ENCODE peak calls at places on chromosome 1, in five cellular contexts. S, I, O, Q and T are unnamed samples. For H3K9me3, the result is how much of the 10 kb centered on the place peaks cover.

GRCh38 chr1:92832537-92833160 is 809 bp downstream of the RPL5 start:
- DNase-seq in Q (no peak), O (no peak), S (no peak), I (no peak), T (no peak)

GRCh38 chr1:187051618-187052232 is 223.0 kb downstream of the PLA2G4A start:
- DNase-seq in Q (no peak), O (no peak), S (no peak), I (peak), T (no peak)

GRCh38 chr1:9435854-9436253 is 103.4 kb upstream of the SLC25A33 start:
- DNase-seq in S (peak), Q (no peak), I (no peak), O (no peak), T (no peak)

GRCh38 chr1:218475275-218475674 is 130.1 kb downstream of the TGFB2 start:
- DNase-seq in S (no peak), Q (no peak), O (no peak), I (no peak), T (no peak)

GRCh38 chr1:54347955-54348699 is 58.1 kb downstream of the SSBP3 start:
- DNase-seq in I (no peak), Q (no peak), S (peak), O (peak), T (no peak)

GRCh38 chr1:26020390-26020789 is 1.2 kb upstream of the EXTL1 start:
- DNase-seq in I (no peak), S (no peak), Q (no peak), O (no peak), T (no peak)

GRCh38 chr1:116020668-116021272 is 44.5 kb downstream of the SLC22A15 start:
- DNase-seq in Q (no peak), O (peak), I (peak), S (peak), T (peak)

GRCh38 chr1:29945426-29945825 is 709.1 kb downstream of the PTPRU start:
- DNase-seq in I (no peak), S (no peak), O (no peak), Q (no peak), T (no peak)

GRCh38 chr1:175935566-175936115 is 192.2 kb upstream of the TNR start:
- DNase-seq in Q (no peak), S (no peak), I (no peak), O (no peak), T (no peak)

GRCh38 chr1:235325139-235325538 is 2.8 kb downstream of the ARID4B start:
- DNase-seq in S (no peak), Q (no peak), I (no peak), O (no peak), T (no peak)

GRCh38 chr1:182206628-182207239 is 145.2 kb upstream of the ZNF648 start:
- DNase-seq in O (no peak), S (no peak), I (no peak), Q (peak), T (no peak)

GRCh38 chr1:200445213-200445612 is 35.4 kb upstream of the ZNF281 start:
- DNase-seq in I (no peak), O (no peak), S (no peak), Q (no peak), T (no peak)

GRCh38 chr1:51679435-51679834 is 62.5 kb downstream of the OSBPL9 start:
- DNase-seq in Q (no peak), O (no peak), S (no peak), I (no peak), T (no peak)

GRCh38 chr1:23423415-23424170 is 955 bp downstream of the TCEA3 start:
- DNase-seq in Q (peak), I (peak), O (peak), S (peak), T (no peak)

GRCh38 chr1:229278120-229278741 is 7.3 kb downstream of the RAB4A start:
- DNase-seq in S (no peak), Q (no peak), O (no peak), I (no peak), T (no peak)
- H3K27ac ChIP-seq in S (no peak), Q (no peak), O (no peak), I (no peak), T (no peak)

GRCh38 chr1:83075107-83075506 is 923.8 kb downstream of the TTLL7 start:
- DNase-seq in I (no peak), S (no peak), Q (no peak), O (no peak), T (no peak)
- H3K9me3 ChIP-seq in I (under half), S (under half), Q (under half), O (under half), T (under half)

GRCh38 chr1:210200090-210200736 is 32.4 kb upstream of the SERTAD4 start:
- DNase-seq in Q (no peak), O (no peak), S (no peak), I (no peak), T (no peak)
- TF ChIP-seq CTCF in Q (no peak), O (peak), S (no peak), I (no peak), T (no peak)

GRCh38 chr1:212368073-212368484 is 46.6 kb downstream of the PACC1 start:
- DNase-seq in Q (no peak), O (no peak), S (no peak), I (peak), T (peak)
- H3K27ac ChIP-seq in Q (no peak), O (no peak), S (no peak), I (no peak), T (no peak)

DNA sequence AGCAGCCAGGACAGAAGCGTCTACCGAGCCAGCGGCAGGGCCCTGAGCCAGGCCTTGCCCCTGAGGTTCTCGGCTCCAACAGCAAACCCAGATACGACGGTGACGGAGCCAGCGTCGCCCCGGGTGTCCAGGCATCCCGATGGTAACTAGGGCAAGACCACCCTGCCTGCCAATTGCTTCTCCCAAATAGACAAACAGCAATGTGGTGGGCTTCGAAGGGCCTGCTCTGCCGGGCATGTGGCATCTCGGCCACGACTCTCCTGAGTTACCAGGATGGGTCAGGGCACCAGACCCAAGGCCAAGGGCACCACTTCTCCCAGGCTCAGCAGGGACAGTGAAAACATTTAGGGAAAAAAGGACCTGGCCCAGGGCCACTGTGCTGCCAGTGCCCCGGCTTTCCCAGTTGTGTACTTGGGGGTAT is 3.2 kb upstream of the ACTRT2 start:
- DNase-seq in I (no peak), S (no peak), O (no peak), Q (no peak), T (peak)
- H3K9me3 ChIP-seq in I (under half), S (under half), O (under half), Q (under half), T (under half)

GRCh38 chr1:87331319-87332269 is 2.9 kb downstream of the LMO4 start:
- DNase-seq in Q (peak), S (peak), I (peak), O (peak), T (peak)
- TF ChIP-seq CTCF in Q (no peak), S (no peak), I (peak), O (no peak), T (no peak)

GRCh38 chr1:107003972-107004371 is 52.5 kb upstream of the PRMT6 start:
- DNase-seq in S (no peak), O (no peak), Q (no peak), I (no peak), T (no peak)
- H3K27ac ChIP-seq in S (no peak), O (no peak), Q (no peak), I (no peak), T (no peak)